ENCODE peak calls at places on chromosomes 1 and 21, in seven cellular contexts. One of them, this sample, is unnamed.

GRCh38 chr1:182629674-182630073 is 25.5 kb upstream of the RGS16 start:
- DNase-seq in CD8-positive, alpha-beta T cell: peak; percentile 68
- DNase-seq in H1: no peak
- DNase-seq in astrocyte of the cerebellum: no peak
- DNase-seq in psoas muscle: no peak
- DNase-seq in NB4: peak; percentile 88
- DNase-seq in OCI-LY7: peak; percentile 59
- DNase-seq in this sample: no peak

GRCh38 chr1:221241592-221241991 is 362.3 kb downstream of the HLX start:
- DNase-seq in NB4: no peak
- DNase-seq in CD8-positive, alpha-beta T cell: no peak
- DNase-seq in astrocyte of the cerebellum: no peak
- DNase-seq in psoas muscle: no peak
- DNase-seq in OCI-LY7: no peak
- DNase-seq in H1: no peak
- DNase-seq in this sample: no peak

GRCh38 chr1:68600049-68600661 is 103.3 kb upstream of the DEPDC1 start:
- DNase-seq in NB4: peak; percentile 21
- DNase-seq in psoas muscle: no peak
- DNase-seq in CD8-positive, alpha-beta T cell: no peak
- DNase-seq in astrocyte of the cerebellum: peak; percentile 15
- DNase-seq in H1: peak; percentile 21
- DNase-seq in OCI-LY7: peak; percentile 7
- DNase-seq in this sample: no peak

GRCh38 chr1:10471411-10472219 is 714 bp downstream of the DFFA start:
- DNase-seq in H1: no peak
- DNase-seq in OCI-LY7: no peak
- DNase-seq in NB4: peak; percentile 27
- DNase-seq in astrocyte of the cerebellum: no peak
- DNase-seq in psoas muscle: peak; percentile 16
- DNase-seq in CD8-positive, alpha-beta T cell: no peak
- DNase-seq in this sample: no peak

GRCh38 chr1:201896951-201897391 is 8.3 kb downstream of the SHISA4 start:
- DNase-seq in CD8-positive, alpha-beta T cell: no peak
- DNase-seq in psoas muscle: no peak
- DNase-seq in H1: no peak
- DNase-seq in astrocyte of the cerebellum: no peak
- DNase-seq in NB4: no peak
- DNase-seq in OCI-LY7: no peak
- DNase-seq in this sample: no peak

GRCh38 chr1:75967719-75968118 is 35.5 kb upstream of the ASB17 start:
- DNase-seq in CD8-positive, alpha-beta T cell: no peak
- DNase-seq in H1: no peak
- DNase-seq in astrocyte of the cerebellum: no peak
- DNase-seq in OCI-LY7: no peak
- DNase-seq in NB4: no peak
- DNase-seq in psoas muscle: no peak
- DNase-seq in this sample: no peak

GRCh38 chr1:27527223-27527856 is 37.4 kb upstream of the WASF2 start:
- DNase-seq in H1: peak; percentile 80
- DNase-seq in NB4: peak; percentile 49
- DNase-seq in astrocyte of the cerebellum: no peak
- DNase-seq in OCI-LY7: peak; percentile 97
- DNase-seq in psoas muscle: peak; percentile 54
- DNase-seq in CD8-positive, alpha-beta T cell: peak; percentile 81
- DNase-seq in this sample: no peak

GRCh38 chr1:198556969-198557368 is 16.5 kb upstream of the ATP6V1G3 start:
- DNase-seq in CD8-positive, alpha-beta T cell: peak; percentile 79
- DNase-seq in astrocyte of the cerebellum: no peak
- DNase-seq in OCI-LY7: peak; percentile 92
- DNase-seq in NB4: peak; percentile 54
- DNase-seq in psoas muscle: peak; percentile 16
- DNase-seq in H1: no peak
- DNase-seq in this sample: no peak

GRCh38 chr1:14894811-14895524 is 258.6 kb upstream of the TMEM51 start:
- DNase-seq in H1: no peak
- DNase-seq in NB4: no peak
- DNase-seq in CD8-positive, alpha-beta T cell: no peak
- DNase-seq in astrocyte of the cerebellum: no peak
- DNase-seq in psoas muscle: no peak
- DNase-seq in OCI-LY7: no peak
- DNase-seq in this sample: no peak

GRCh38 chr1:21919520-21919919 is 17.6 kb downstream of the HSPG2 start:
- DNase-seq in psoas muscle: no peak
- DNase-seq in astrocyte of the cerebellum: no peak
- DNase-seq in CD8-positive, alpha-beta T cell: no peak
- DNase-seq in H1: no peak
- DNase-seq in OCI-LY7: no peak
- DNase-seq in NB4: peak; percentile 52
- DNase-seq in this sample: no peak

GRCh38 chr21:44866780-44867179 is 6.7 kb downstream of the PTTG1IP start:
- DNase-seq in psoas muscle: no peak
- DNase-seq in astrocyte of the cerebellum: peak; percentile 76
- DNase-seq in OCI-LY7: no peak
- DNase-seq in CD8-positive, alpha-beta T cell: no peak
- DNase-seq in H1: no peak
- DNase-seq in NB4: peak; percentile 54
- DNase-seq in this sample: no peak

GRCh38 chr1:203046984-203047630 is 20.8 kb downstream of the PPFIA4 start:
- DNase-seq in OCI-LY7: no peak
- DNase-seq in astrocyte of the cerebellum: peak; percentile 18
- DNase-seq in psoas muscle: no peak
- DNase-seq in CD8-positive, alpha-beta T cell: no peak
- DNase-seq in NB4: peak; percentile 45
- DNase-seq in H1: no peak
- DNase-seq in this sample: no peak

GRCh38 chr1:155981266-155982088 is 3.1 kb upstream of the ARHGEF2 start:
- DNase-seq in astrocyte of the cerebellum: no peak
- DNase-seq in NB4: peak; percentile 72
- DNase-seq in CD8-positive, alpha-beta T cell: peak; percentile 58
- DNase-seq in H1: no peak
- DNase-seq in psoas muscle: peak; percentile 52
- DNase-seq in OCI-LY7: peak; percentile 79
- DNase-seq in this sample: no peak

GRCh38 chr1:91059157-91059556 is 37.3 kb upstream of the ZNF644 start:
- DNase-seq in H1: no peak
- DNase-seq in CD8-positive, alpha-beta T cell: no peak
- DNase-seq in astrocyte of the cerebellum: no peak
- DNase-seq in OCI-LY7: peak; percentile 23
- DNase-seq in NB4: no peak
- DNase-seq in psoas muscle: no peak
- DNase-seq in this sample: no peak

GRCh38 chr1:186681136-186681535 is 913 bp upstream of the PTGS2 start:
- DNase-seq in CD8-positive, alpha-beta T cell: no peak
- DNase-seq in H1: no peak
- DNase-seq in astrocyte of the cerebellum: no peak
- DNase-seq in OCI-LY7: no peak
- DNase-seq in NB4: no peak
- DNase-seq in psoas muscle: no peak
- DNase-seq in this sample: no peak

GRCh38 chr1:6574818-6575217 is 5.0 kb upstream of the ZBTB48 start:
- DNase-seq in OCI-LY7: no peak
- DNase-seq in NB4: no peak
- DNase-seq in psoas muscle: no peak
- DNase-seq in astrocyte of the cerebellum: no peak
- DNase-seq in H1: no peak
- DNase-seq in CD8-positive, alpha-beta T cell: no peak
- DNase-seq in this sample: no peak

GRCh38 chr1:201645956-201646355 is 107.0 kb downstream of the NAV1 start:
- DNase-seq in NB4: no peak
- DNase-seq in astrocyte of the cerebellum: no peak
- DNase-seq in psoas muscle: no peak
- DNase-seq in CD8-positive, alpha-beta T cell: no peak
- DNase-seq in H1: no peak
- DNase-seq in OCI-LY7: no peak
- DNase-seq in this sample: no peak

GRCh38 chr1:201636065-201636464 is 97.1 kb downstream of the NAV1 start:
- DNase-seq in NB4: no peak
- DNase-seq in H1: no peak
- DNase-seq in OCI-LY7: no peak
- DNase-seq in psoas muscle: no peak
- DNase-seq in astrocyte of the cerebellum: no peak
- DNase-seq in CD8-positive, alpha-beta T cell: no peak
- DNase-seq in this sample: no peak

GRCh38 chr1:178093958-178094751 is at the start of gene RASAL2:
- DNase-seq in OCI-LY7: no peak
- DNase-seq in psoas muscle: peak; percentile 73
- DNase-seq in H1: peak; percentile 33
- DNase-seq in NB4: peak; percentile 75
- DNase-seq in astrocyte of the cerebellum: peak; percentile 29
- DNase-seq in CD8-positive, alpha-beta T cell: no peak
- DNase-seq in this sample: peak; percentile 96

GRCh38 chr1:94675373-94675772 is 133.8 kb upstream of the F3 start:
- DNase-seq in NB4: no peak
- DNase-seq in astrocyte of the cerebellum: peak; percentile 49
- DNase-seq in CD8-positive, alpha-beta T cell: no peak
- DNase-seq in OCI-LY7: no peak
- DNase-seq in psoas muscle: no peak
- DNase-seq in H1: no peak
- DNase-seq in this sample: no peak

GRCh38 chr1:159408862-159409400 is 23.1 kb upstream of the OR10J4 start:
- DNase-seq in NB4: no peak
- DNase-seq in astrocyte of the cerebellum: no peak
- DNase-seq in psoas muscle: no peak
- DNase-seq in H1: no peak
- DNase-seq in OCI-LY7: no peak
- DNase-seq in CD8-positive, alpha-beta T cell: no peak
- DNase-seq in this sample: no peak

GRCh38 chr1:29650476-29650875 is 414.2 kb downstream of the PTPRU start:
- DNase-seq in OCI-LY7: no peak
- DNase-seq in CD8-positive, alpha-beta T cell: no peak
- DNase-seq in psoas muscle: no peak
- DNase-seq in astrocyte of the cerebellum: no peak
- DNase-seq in H1: no peak
- DNase-seq in NB4: no peak
- DNase-seq in this sample: no peak

GRCh38 chr1:90476994-90477393 is 240.1 kb downstream of the BARHL2 start:
- DNase-seq in psoas muscle: no peak
- DNase-seq in NB4: no peak
- DNase-seq in OCI-LY7: no peak
- DNase-seq in CD8-positive, alpha-beta T cell: no peak
- DNase-seq in H1: no peak
- DNase-seq in astrocyte of the cerebellum: no peak
- DNase-seq in this sample: no peak

GRCh38 chr1:20279507-20279906 is 11.2 kb upstream of the VWA5B1 start:
- DNase-seq in CD8-positive, alpha-beta T cell: no peak
- DNase-seq in psoas muscle: no peak
- DNase-seq in NB4: no peak
- DNase-seq in H1: no peak
- DNase-seq in OCI-LY7: peak; percentile 13
- DNase-seq in astrocyte of the cerebellum: no peak
- DNase-seq in this sample: no peak

GRCh38 chr1:154974808-154975408 is 427 bp downstream of the CKS1B start:
- DNase-seq in astrocyte of the cerebellum: peak; percentile 90
- DNase-seq in psoas muscle: peak; percentile 95
- DNase-seq in CD8-positive, alpha-beta T cell: peak; percentile 94
- DNase-seq in H1: peak; percentile 91
- DNase-seq in NB4: peak; percentile 96
- DNase-seq in OCI-LY7: peak; percentile 98
- DNase-seq in this sample: no peak

DNA sequence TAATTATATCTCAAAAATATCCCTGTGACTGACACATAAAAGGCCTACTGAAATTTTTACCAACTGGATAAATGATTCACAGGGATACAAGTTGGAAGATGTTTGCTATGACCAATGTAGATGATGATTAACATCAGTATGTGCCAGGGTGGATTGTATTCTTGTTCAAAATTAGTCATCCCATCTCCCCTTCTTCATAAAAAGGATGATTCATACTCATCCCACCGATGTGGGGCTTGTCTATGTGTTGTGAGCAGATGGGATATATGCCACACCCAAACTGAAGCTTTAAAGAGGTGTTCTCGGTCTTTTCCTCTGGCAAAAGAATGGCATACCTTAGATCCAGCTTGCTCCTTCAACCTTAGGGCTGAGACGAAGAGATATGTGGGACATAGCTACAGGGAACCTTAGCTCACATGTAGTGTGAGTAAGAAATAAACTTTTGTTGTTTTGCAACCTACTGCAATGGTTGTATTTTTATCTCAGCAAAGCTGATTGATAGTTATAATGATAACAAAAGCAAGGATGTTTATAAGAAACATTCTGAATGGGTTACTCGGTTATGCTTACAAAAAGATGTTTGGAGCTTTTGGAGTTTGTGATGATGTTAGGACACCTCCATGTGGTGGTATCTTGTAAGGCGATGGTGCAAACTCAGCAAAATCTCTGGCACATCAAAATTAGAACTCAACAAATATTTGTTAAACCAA is 29.4 kb downstream of the SPATA17 start:
- DNase-seq in NB4: peak; percentile 7
- DNase-seq in astrocyte of the cerebellum: peak; percentile 12
- DNase-seq in psoas muscle: no peak
- DNase-seq in OCI-LY7: peak; percentile 10
- DNase-seq in H1: no peak
- DNase-seq in CD8-positive, alpha-beta T cell: no peak
- DNase-seq in this sample: no peak
- TF ChIP-seq CTCF in NB4: no peak
- TF ChIP-seq CTCF in astrocyte of the cerebellum: peak; percentile 61
- TF ChIP-seq CTCF in psoas muscle: peak; percentile 31
- TF ChIP-seq CTCF in OCI-LY7: peak; percentile 70
- TF ChIP-seq CTCF in H1: peak; percentile 37
- TF ChIP-seq CTCF in CD8-positive, alpha-beta T cell: no peak
- TF ChIP-seq CTCF in this sample: peak; percentile 79

GRCh38 chr1:51061231-51061943 is 40.6 kb upstream of the C1orf185 start:
- DNase-seq in OCI-LY7: no peak
- DNase-seq in astrocyte of the cerebellum: no peak
- DNase-seq in H1: no peak
- DNase-seq in CD8-positive, alpha-beta T cell: no peak
- DNase-seq in NB4: no peak
- DNase-seq in psoas muscle: no peak
- DNase-seq in this sample: no peak

GRCh38 chr1:51063121-51063520 is 38.9 kb upstream of the C1orf185 start:
- DNase-seq in CD8-positive, alpha-beta T cell: no peak
- DNase-seq in NB4: no peak
- DNase-seq in OCI-LY7: no peak
- DNase-seq in psoas muscle: no peak
- DNase-seq in astrocyte of the cerebellum: peak; percentile 92
- DNase-seq in H1: no peak
- DNase-seq in this sample: no peak

GRCh38 chr1:51058863-51059262 is 43.2 kb upstream of the C1orf185 start:
- DNase-seq in OCI-LY7: peak; percentile 33
- DNase-seq in psoas muscle: no peak
- DNase-seq in astrocyte of the cerebellum: no peak
- DNase-seq in CD8-positive, alpha-beta T cell: no peak
- DNase-seq in NB4: peak; percentile 37
- DNase-seq in H1: no peak
- DNase-seq in this sample: no peak
- TF ChIP-seq CTCF in OCI-LY7: peak; percentile 73
- TF ChIP-seq CTCF in psoas muscle: no peak
- TF ChIP-seq CTCF in astrocyte of the cerebellum: peak; percentile 33
- TF ChIP-seq CTCF in CD8-positive, alpha-beta T cell: no peak
- TF ChIP-seq CTCF in NB4: peak; percentile 20
- TF ChIP-seq CTCF in H1: peak; percentile 62
- TF ChIP-seq CTCF in this sample: peak; percentile 64

GRCh38 chr1:238953448-238953847 is 432.9 kb upstream of the CHRM3 start:
- DNase-seq in OCI-LY7: no peak
- DNase-seq in psoas muscle: no peak
- DNase-seq in CD8-positive, alpha-beta T cell: no peak
- DNase-seq in NB4: no peak
- DNase-seq in astrocyte of the cerebellum: no peak
- DNase-seq in H1: no peak
- DNase-seq in this sample: no peak
- TF ChIP-seq CTCF in OCI-LY7: no peak
- TF ChIP-seq CTCF in psoas muscle: no peak
- TF ChIP-seq CTCF in CD8-positive, alpha-beta T cell: no peak
- TF ChIP-seq CTCF in NB4: no peak
- TF ChIP-seq CTCF in astrocyte of the cerebellum: peak; percentile 27
- TF ChIP-seq CTCF in H1: no peak
- TF ChIP-seq CTCF in this sample: peak; percentile 60

GRCh38 chr1:115476616-115477015 is 138.6 kb upstream of the NGF start:
- DNase-seq in CD8-positive, alpha-beta T cell: no peak
- DNase-seq in astrocyte of the cerebellum: no peak
- DNase-seq in NB4: peak; percentile 9
- DNase-seq in psoas muscle: no peak
- DNase-seq in H1: no peak
- DNase-seq in OCI-LY7: peak; percentile 13
- DNase-seq in this sample: no peak
- TF ChIP-seq CTCF in CD8-positive, alpha-beta T cell: no peak
- TF ChIP-seq CTCF in astrocyte of the cerebellum: peak; percentile 14
- TF ChIP-seq CTCF in NB4: no peak
- TF ChIP-seq CTCF in psoas muscle: no peak
- TF ChIP-seq CTCF in H1: peak; percentile 27
- TF ChIP-seq CTCF in OCI-LY7: peak; percentile 23
- TF ChIP-seq CTCF in this sample: peak; percentile 52